ENCODE peak calls at places on chromosomes 1 and 21, in ten cellular contexts. K, G, I, T, E, W, Q, F, V and L are unnamed samples.

GRCh38 chr1:26784023-26784871 is 3.5 kb upstream of the PIGV start:
- DNase-seq in K (peak; percentile 60), G (no peak), I (peak; percentile 59), T (no peak), E (no peak), W (no peak), Q (peak; percentile 80), F (peak; percentile 80), V (no peak), L (peak; percentile 78)

GRCh38 chr1:63917571-63918394 is 144.0 kb downstream of the ROR1 start:
- DNase-seq in K (peak; percentile 11), G (no peak), I (peak; percentile 63), T (peak; percentile 36), E (peak; percentile 66), W (no peak), Q (peak; percentile 21), F (no peak), V (no peak), L (no peak)

GRCh38 chr1:2204384-2205190 is 10.0 kb upstream of the FAAP20 start:
- DNase-seq in K (peak; percentile 78), G (peak; percentile 78), I (peak; percentile 68), T (peak; percentile 66), E (no peak), W (peak; percentile 93), Q (peak; percentile 33), F (peak; percentile 58), V (no peak), L (peak; percentile 57)

GRCh38 chr21:34128674-34129038 is 55.3 kb downstream of the MRPS6 start:
- DNase-seq in K (no peak), G (no peak), I (no peak), T (no peak), E (no peak), W (no peak), Q (no peak), F (no peak), V (no peak), L (no peak)

GRCh38 chr1:164308101-164308500 is 250.9 kb upstream of the PBX1 start:
- DNase-seq in K (no peak), G (no peak), I (peak; percentile 36), T (no peak), E (no peak), W (no peak), Q (no peak), F (no peak), V (no peak), L (no peak)

GRCh38 chr1:151989131-151989868 is 4.4 kb downstream of the S100A10 start:
- DNase-seq in K (peak; percentile 97), G (no peak), I (peak; percentile 92), T (no peak), E (no peak), W (peak; percentile 89), Q (peak; percentile 83), F (peak; percentile 70), V (no peak), L (peak; percentile 76)

GRCh38 chr21:32962286-32962685 is 63.4 kb upstream of the OLIG2 start:
- DNase-seq in K (no peak), G (no peak), I (no peak), T (no peak), E (no peak), W (no peak), Q (no peak), F (no peak), V (no peak), L (no peak)

GRCh38 chr1:114750780-114751179 is 7.0 kb downstream of the CSDE1 start:
- DNase-seq in K (no peak), G (peak; percentile 68), I (peak; percentile 13), T (no peak), E (no peak), W (no peak), Q (no peak), F (no peak), V (no peak), L (no peak)

GRCh38 chr1:26831546-26832248 is 5.2 kb downstream of the ZDHHC18 start:
- DNase-seq in K (peak; percentile 47), G (no peak), I (no peak), T (no peak), E (no peak), W (no peak), Q (no peak), F (peak; percentile 75), V (no peak), L (no peak)

GRCh38 chr21:36465481-36465880 is 14.4 kb downstream of the CLDN14 start:
- DNase-seq in K (no peak), G (no peak), I (no peak), T (no peak), E (no peak), W (no peak), Q (no peak), F (no peak), V (no peak), L (no peak)

GRCh38 chr1:35883681-35884155 is 709 bp downstream of the AGO1 start:
- DNase-seq in K (peak; percentile 45), G (no peak), I (peak; percentile 34), T (peak; percentile 76), E (no peak), W (peak; percentile 82), Q (peak; percentile 16), F (peak; percentile 82), V (peak; percentile 21), L (peak; percentile 62)

GRCh38 chr1:100538935-100539835 is 1.2 kb downstream of the GPR88 start:
- DNase-seq in K (peak; percentile 47), G (no peak), I (peak; percentile 18), T (no peak), E (no peak), W (peak; percentile 87), Q (peak; percentile 3), F (peak; percentile 22), V (peak; percentile 6), L (no peak)

GRCh38 chr1:119960501-119960900 is 64.2 kb upstream of the ADAM30 start:
- DNase-seq in K (peak; percentile 38), G (no peak), I (peak; percentile 30), T (no peak), E (no peak), W (no peak), Q (peak; percentile 21), F (no peak), V (no peak), L (no peak)
- H3K4me1 ChIP-seq in K (peaks cover 30% of the 10 kb centered on the region), G (peaks cover 4% of the 10 kb centered on the region), I (peaks cover 8% of the 10 kb centered on the region), T (no peaks in the 10 kb centered on the region), E (no peaks in the 10 kb centered on the region), W (no peaks in the 10 kb centered on the region), Q (peaks cover 16% of the 10 kb centered on the region), F (peaks cover 13% of the 10 kb centered on the region), V (no peaks in the 10 kb centered on the region), L (no peaks in the 10 kb centered on the region)

DNA sequence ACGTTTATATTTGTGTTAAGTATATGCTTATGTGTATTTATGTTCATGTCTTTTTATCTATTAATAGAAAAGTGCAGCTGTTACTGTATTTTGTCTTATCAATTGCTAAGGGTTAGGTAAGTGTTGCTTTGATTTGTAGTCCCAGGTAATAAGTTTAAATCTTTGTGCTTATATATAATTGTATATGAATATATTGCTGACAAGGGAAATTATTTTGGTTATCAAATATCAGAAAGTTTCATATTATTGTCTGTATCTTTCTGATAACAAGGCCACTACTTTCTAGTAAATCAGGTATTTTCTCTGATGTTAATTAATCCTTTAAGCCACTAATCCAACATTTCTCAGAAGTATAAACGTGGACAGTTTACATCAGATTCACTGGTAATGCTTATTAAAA is 21.3 kb downstream of the GPR52 start:
- DNase-seq in K (no peak), G (no peak), I (no peak), T (no peak), E (no peak), W (no peak), Q (no peak), F (no peak), V (no peak), L (no peak)
- H3K36me3 ChIP-seq in K (no peaks in the 10 kb centered on the region), G (no peaks in the 10 kb centered on the region), I (no peaks in the 10 kb centered on the region), T (no peaks in the 10 kb centered on the region), E (no peaks in the 10 kb centered on the region), W (no peaks in the 10 kb centered on the region), Q (no peaks in the 10 kb centered on the region), F (no peaks in the 10 kb centered on the region), V (no peaks in the 10 kb centered on the region), L (no peaks in the 10 kb centered on the region)

DNA sequence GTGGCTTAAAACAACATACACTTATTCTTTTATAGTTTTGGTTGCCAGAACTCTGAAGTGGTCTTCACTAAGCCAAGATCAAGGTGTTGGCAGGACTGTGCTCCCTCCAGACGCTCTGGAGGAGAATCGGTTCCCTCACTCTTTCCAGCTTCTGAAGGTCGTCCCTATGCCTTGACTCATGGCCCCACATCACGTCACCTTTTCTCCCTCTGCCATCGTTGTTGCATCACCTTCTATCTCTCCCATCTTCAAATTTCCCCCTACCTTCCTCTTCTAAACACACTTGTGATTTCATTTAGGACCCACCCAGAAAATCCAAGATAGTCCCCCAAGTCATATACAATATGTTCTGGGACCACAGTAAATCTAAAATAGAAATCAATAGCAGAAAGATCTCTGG is 12.4 kb downstream of the HHIPL2 start:
- DNase-seq in K (no peak), G (no peak), I (no peak), T (no peak), E (no peak), W (no peak), Q (no peak), F (no peak), V (no peak), L (no peak)
- H3K4me1 ChIP-seq in K (no peaks in the 10 kb centered on the region), G (no peaks in the 10 kb centered on the region), I (no peaks in the 10 kb centered on the region), T (no peaks in the 10 kb centered on the region), E (no peaks in the 10 kb centered on the region), W (no peaks in the 10 kb centered on the region), Q (no peaks in the 10 kb centered on the region), F (no peaks in the 10 kb centered on the region), V (no peaks in the 10 kb centered on the region), L (no peaks in the 10 kb centered on the region)

GRCh38 chr21:38811257-38811656 is 5.5 kb downstream of the ETS2 start:
- DNase-seq in K (peak; percentile 97), G (no peak), I (peak; percentile 97), T (no peak), E (no peak), W (no peak), Q (peak; percentile 95), F (no peak), V (no peak), L (no peak)

GRCh38 chr21:38815060-38815405 is 9.3 kb downstream of the ETS2 start:
- DNase-seq in K (peak; percentile 53), G (no peak), I (peak; percentile 88), T (no peak), E (no peak), W (no peak), Q (peak; percentile 95), F (no peak), V (no peak), L (no peak)

GRCh38 chr21:38813143-38813542 is 7.4 kb downstream of the ETS2 start:
- DNase-seq in K (no peak), G (no peak), I (no peak), T (no peak), E (peak; percentile 45), W (no peak), Q (no peak), F (no peak), V (no peak), L (no peak)

GRCh38 chr21:38814126-38815059 is 8.7 kb downstream of the ETS2 start:
- DNase-seq in K (no peak), G (no peak), I (no peak), T (no peak), E (no peak), W (no peak), Q (no peak), F (no peak), V (no peak), L (peak; percentile 57)

DNA sequence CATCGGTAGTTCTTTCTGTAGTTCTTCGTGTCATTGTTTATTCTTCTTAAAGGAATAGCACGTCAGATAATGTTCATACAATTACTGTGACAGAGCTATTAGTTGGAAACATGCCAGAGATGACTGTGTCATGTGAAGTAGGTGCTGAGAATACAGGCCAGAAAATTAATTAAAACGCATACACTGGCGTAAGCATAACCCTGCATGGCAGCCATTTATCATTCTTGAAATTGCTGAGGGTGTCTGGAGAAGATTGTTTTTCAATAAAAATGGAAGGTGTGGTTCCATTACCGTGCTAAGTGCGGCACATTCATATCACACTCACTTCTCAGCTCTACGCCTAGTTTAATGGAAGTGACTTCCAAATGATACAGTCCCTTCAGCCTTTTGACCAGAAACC is 7.8 kb downstream of the ETS2 start:
- DNase-seq in K (no peak), G (no peak), I (peak; percentile 13), T (no peak), E (no peak), W (no peak), Q (no peak), F (no peak), V (no peak), L (no peak)
- H3K36me3 ChIP-seq in K (peaks cover 32% of the 10 kb centered on the region), G (peaks cover 20% of the 10 kb centered on the region), I (peaks cover 25% of the 10 kb centered on the region), T (peaks cover 60% of the 10 kb centered on the region), E (peaks cover 39% of the 10 kb centered on the region), W (peaks cover 93% of the 10 kb centered on the region), Q (peaks cover 70% of the 10 kb centered on the region), F (peaks cover 12% of the 10 kb centered on the region), V (peaks cover 53% of the 10 kb centered on the region), L (peaks cover 34% of the 10 kb centered on the region)